ENCODE peak calls at places on chromosomes 7 and 10, in six cellular contexts. T is cardiac fibroblast, J is Peyer's patch, R is right atrium auricular region, B is GM23338, P is lower leg skin. Z is an unnamed sample.

GRCh38 chr10:88254091-88254490 is 329.0 kb downstream of the RNLS start:
- DNase-seq in J (no peak), B (no peak), P (no peak), R (no peak), T (peak; percentile 87), Z (no peak)

GRCh38 chr10:17782921-17783665 is 26.1 kb upstream of the MRC1 start:
- DNase-seq in B (no peak), J (no peak), P (no peak), T (peak; percentile 17), R (no peak), Z (no peak)

GRCh38 chr7:28405662-28406061 is 6.7 kb upstream of the CREB5 start:
- DNase-seq in B (no peak), J (no peak), P (no peak), R (peak; percentile 90), T (peak; percentile 100), Z (peak; percentile 62)

GRCh38 chr7:116354546-116355422 is 144.4 kb downstream of the TES start:
- DNase-seq in B (peak; percentile 34), J (no peak), P (peak; percentile 90), R (peak; percentile 85), T (peak; percentile 97), Z (peak; percentile 36)

GRCh38 chr10:47140752-47141348 is 159.1 kb upstream of the GDF10 start:
- DNase-seq in B (no peak), J (no peak), P (no peak), R (no peak), T (no peak), Z (no peak)

GRCh38 chr10:116849271-116850057 is at the start of gene ENO4:
- DNase-seq in R (peak; percentile 60), J (peak; percentile 20), B (peak; percentile 96), T (peak; percentile 56), P (peak; percentile 89), Z (no peak)

GRCh38 chr7:38007096-38007495 is 86.7 kb downstream of the EPDR1 start:
- DNase-seq in T (no peak), B (no peak), J (no peak), R (no peak), P (no peak), Z (no peak)

GRCh38 chr10:6151087-6151977 is 51.4 kb upstream of the PFKFB3 start:
- DNase-seq in J (peak; percentile 64), T (peak; percentile 78), R (peak; percentile 74), P (peak; percentile 92), B (peak; percentile 91), Z (no peak)

GRCh38 chr7:46583606-46584005 is 662.5 kb upstream of the IGFBP3 start:
- DNase-seq in J (no peak), R (no peak), T (peak; percentile 79), P (no peak), B (no peak), Z (no peak)

GRCh38 chr10:111126073-111126472 is 49.2 kb downstream of the ADRA2A start:
- DNase-seq in B (no peak), R (no peak), J (no peak), P (peak; percentile 28), T (peak; percentile 13), Z (no peak)

GRCh38 chr7:125605241-125605640 is 675.6 kb upstream of the POT1 start:
- DNase-seq in P (no peak), J (no peak), R (no peak), B (no peak), T (peak; percentile 0), Z (no peak)

GRCh38 chr10:11242443-11243386 is 225.0 kb downstream of the CELF2 start:
- DNase-seq in B (no peak), R (no peak), P (no peak), T (peak; percentile 1), J (peak; percentile 69), Z (no peak)

GRCh38 chr7:47758546-47758945 is 176.6 kb upstream of the TNS3 start:
- DNase-seq in J (no peak), B (no peak), T (peak; percentile 68), P (peak; percentile 69), R (no peak), Z (peak; percentile 13)

GRCh38 chr10:113665806-113666354 is 2.0 kb upstream of the NRAP start:
- DNase-seq in T (peak; percentile 76), R (no peak), B (peak; percentile 25), J (no peak), P (no peak), Z (no peak)

GRCh38 chr7:119733480-119733879 is 539.5 kb upstream of the KCND2 start:
- DNase-seq in J (no peak), P (no peak), R (no peak), T (peak; percentile 30), B (no peak), Z (no peak)

GRCh38 chr10:7942311-7942710 is 112.2 kb upstream of the GATA3 start:
- DNase-seq in J (no peak), T (no peak), B (peak; percentile 26), P (no peak), R (no peak), Z (no peak)

GRCh38 chr7:33916357-33917081 is 11.2 kb downstream of the BMPER start:
- DNase-seq in J (no peak), R (no peak), T (no peak), B (no peak), P (no peak), Z (no peak)

GRCh38 chr7:115561341-115562110 is 469.0 kb downstream of the TFEC start:
- DNase-seq in J (no peak), P (no peak), R (no peak), T (peak; percentile 58), B (no peak), Z (no peak)

GRCh38 chr10:2081501-2081900 is 344.2 kb upstream of the ADARB2 start:
- DNase-seq in J (no peak), P (no peak), T (no peak), B (peak; percentile 64), R (no peak), Z (no peak)

GRCh38 chr10:133481086-133481643 is 27.4 kb downstream of the SCART1 start:
- DNase-seq in J (no peak), B (no peak), T (no peak), R (no peak), P (no peak), Z (no peak)

GRCh38 chr10:61554925-61555324 is 101.7 kb upstream of the TMEM26 start:
- DNase-seq in R (no peak), T (peak; percentile 2), B (no peak), J (no peak), P (no peak), Z (no peak)

GRCh38 chr7:158447206-158448171 is 140.1 kb downstream of the PTPRN2 start:
- DNase-seq in J (no peak), B (no peak), T (no peak), R (no peak), P (peak; percentile 76), Z (no peak)

GRCh38 chr7:154775681-154776080 is 227.2 kb downstream of the PAXIP1 start:
- DNase-seq in R (no peak), P (no peak), J (no peak), T (no peak), B (no peak), Z (no peak)

GRCh38 chr10:119597405-119598186 is 832 bp upstream of the TIAL1 start:
- DNase-seq in B (peak; percentile 8), J (no peak), P (no peak), R (no peak), T (no peak), Z (no peak)

GRCh38 chr10:119596537-119597404 is at the start of gene TIAL1:
- DNase-seq in P (peak; percentile 99), J (peak; percentile 97), B (peak; percentile 100), R (peak; percentile 99), T (peak; percentile 100), Z (peak; percentile 91)

GRCh38 chr10:119598397-119598796 is 1.6 kb upstream of the TIAL1 start:
- DNase-seq in J (no peak), R (no peak), B (no peak), P (no peak), T (no peak), Z (no peak)

DNA sequence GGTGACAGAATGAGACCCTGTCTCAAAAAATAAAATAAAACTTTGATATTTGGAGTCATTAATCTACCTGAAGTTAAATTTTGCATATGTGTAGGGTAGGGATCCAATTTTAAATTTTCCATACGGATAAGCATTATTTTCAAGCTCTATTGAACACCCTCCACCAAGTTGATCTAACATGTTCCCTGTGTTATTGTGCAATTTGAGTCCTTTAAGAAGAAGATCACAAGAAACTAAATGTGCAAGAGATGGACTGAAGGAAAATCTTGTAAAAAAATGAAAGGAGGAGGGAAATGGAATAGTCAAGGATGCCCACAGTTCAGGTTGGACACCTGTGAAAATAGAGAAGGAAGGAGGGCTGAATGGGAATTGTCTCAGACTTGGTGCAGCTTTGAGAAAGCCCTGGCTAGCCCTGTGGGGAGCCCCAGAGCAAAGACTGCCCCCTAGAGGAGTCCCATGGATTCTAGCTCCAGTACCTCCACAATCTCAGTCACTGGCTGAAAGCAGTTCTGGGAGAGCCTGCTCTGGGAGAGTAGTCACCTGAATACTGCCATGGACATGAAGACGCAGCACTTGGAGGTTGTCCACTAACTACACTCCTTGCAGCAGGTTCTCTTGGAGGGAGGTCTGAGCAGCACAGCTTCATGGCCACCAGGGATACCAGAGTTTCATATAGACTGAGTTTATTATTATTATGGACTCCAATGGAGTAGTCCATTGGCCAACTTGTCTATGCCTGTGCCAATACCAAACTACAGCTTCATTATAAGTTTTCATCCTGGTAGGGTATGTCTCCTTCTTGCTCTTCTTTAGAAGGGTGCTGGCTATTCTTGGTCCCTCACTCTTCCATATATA is 5.7 kb upstream of the TIAL1 start:
- DNase-seq in P (no peak), B (peak; percentile 86), J (no peak), T (peak; percentile 52), R (peak; percentile 52), Z (no peak)
- TF ChIP-seq CTCF in P (no peak), B (peak; percentile 76), J (no peak), T (peak; percentile 76), R (peak; percentile 38), Z (no peak)

GRCh38 chr7:17598846-17599245 is 300.4 kb downstream of the AHR start:
- DNase-seq in P (no peak), B (no peak), J (no peak), T (peak; percentile 17), R (no peak), Z (no peak)
- TF ChIP-seq CTCF in P (no peak), B (no peak), J (no peak), T (no peak), R (no peak), Z (no peak)

DNA sequence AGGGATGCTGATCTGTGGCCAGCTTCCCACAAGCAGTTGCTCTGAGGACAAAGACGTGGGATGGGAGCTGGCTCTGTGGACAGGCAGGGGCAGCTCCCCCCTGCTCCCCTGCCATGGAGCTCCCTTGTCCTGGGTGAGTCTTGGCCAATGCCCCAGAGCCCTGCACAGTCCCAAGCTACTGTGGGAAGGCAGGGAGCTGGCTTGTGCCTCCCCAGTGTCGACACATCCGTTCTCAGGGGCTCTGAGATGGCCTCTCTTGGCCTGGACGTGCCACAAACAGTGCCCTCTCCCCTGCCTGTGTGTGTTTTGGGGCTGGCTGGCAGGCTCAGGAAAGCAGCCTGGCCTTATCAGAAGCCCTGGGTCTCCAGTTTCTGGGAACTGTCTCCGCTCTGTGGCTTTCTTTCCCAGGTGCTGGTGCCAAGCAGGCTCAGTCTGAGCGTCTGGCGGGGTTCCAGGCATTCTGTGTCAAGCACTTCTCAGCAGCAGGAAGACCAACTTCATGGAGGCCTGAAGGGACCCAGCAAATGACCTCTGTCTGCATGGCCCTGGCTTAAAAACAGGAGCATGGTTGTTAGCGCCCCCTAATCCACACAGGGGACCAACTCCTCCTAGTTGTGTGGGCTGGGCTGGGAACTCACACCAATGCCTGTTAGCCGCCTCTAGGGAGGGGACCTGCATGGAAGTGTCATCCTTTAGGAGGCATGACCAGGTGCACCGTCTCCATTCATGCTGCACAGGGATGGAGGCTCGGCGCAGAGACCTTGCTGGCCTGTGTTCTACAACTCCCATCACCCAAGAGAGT is 375.2 kb downstream of the RPS24 start:
- DNase-seq in R (peak; percentile 81), T (no peak), P (peak; percentile 93), B (peak; percentile 62), J (no peak), Z (peak; percentile 81)
- TF ChIP-seq CTCF in R (no peak), T (no peak), P (no peak), B (peak; percentile 27), J (no peak), Z (no peak)

GRCh38 chr7:106891545-106892410 is 26.7 kb downstream of the PIK3CG start:
- DNase-seq in J (no peak), B (peak; percentile 56), P (no peak), R (no peak), T (no peak), Z (no peak)
- TF ChIP-seq CTCF in J (no peak), B (peak; percentile 22), P (no peak), R (no peak), T (no peak), Z (no peak)

Z was measured in thoracic aorta.